ENCODE peak calls at places on chromosomes 16 and 17, in nine cellular contexts. U, F, Z, B, Q, L, E, Y and P are unnamed samples.

GRCh38 chr17:48631693-48632578 is 5.8 kb upstream of the HOXB9 start:
- DNase-seq in U (no peak), F (no peak), Z (no peak), B (no peak), Q (no peak), L (no peak), E (no peak), Y (no peak), P (peak)

GRCh38 chr16:85006639-85007038 is 4.7 kb downstream of the ZDHHC7 start:
- DNase-seq in U (no peak), F (no peak), Z (no peak), B (no peak), Q (no peak), L (no peak), E (no peak), Y (no peak), P (no peak)

GRCh38 chr16:17571499-17572093 is 100.8 kb upstream of the XYLT1 start:
- DNase-seq in U (no peak), F (no peak), Z (no peak), B (no peak), Q (no peak), L (no peak), E (no peak), Y (no peak), P (no peak)

GRCh38 chr17:72273301-72274056 is 152.7 kb downstream of the SOX9 start:
- DNase-seq in U (no peak), F (no peak), Z (no peak), B (no peak), Q (no peak), L (no peak), E (no peak), Y (no peak), P (no peak)

GRCh38 chr17:32523017-32523680 is 36.4 kb downstream of the CDK5R1 start:
- DNase-seq in U (no peak), F (no peak), Z (peak), B (no peak), Q (peak), L (no peak), E (no peak), Y (no peak), P (no peak)

GRCh38 chr16:66093217-66093616 is 273.3 kb upstream of the CDH5 start:
- DNase-seq in U (no peak), F (no peak), Z (no peak), B (no peak), Q (no peak), L (no peak), E (no peak), Y (no peak), P (no peak)

GRCh38 chr17:65137076-65137935 is at the start of gene RGS9:
- DNase-seq in U (no peak), F (peak), Z (peak), B (peak), Q (peak), L (peak), E (peak), Y (peak), P (peak)

GRCh38 chr16:590165-590874 is 454 bp downstream of the RAB40C start:
- DNase-seq in U (no peak), F (peak), Z (no peak), B (no peak), Q (peak), L (no peak), E (no peak), Y (no peak), P (peak)

GRCh38 chr16:48607056-48607825 is 2.7 kb downstream of the N4BP1 start:
- DNase-seq in U (no peak), F (peak), Z (no peak), B (no peak), Q (no peak), L (no peak), E (no peak), Y (no peak), P (no peak)

GRCh38 chr17:42421479-42422332 is 1.4 kb downstream of the CAVIN1 start:
- DNase-seq in U (no peak), F (no peak), Z (no peak), B (peak), Q (no peak), L (no peak), E (no peak), Y (no peak), P (no peak)

GRCh38 chr17:80487511-80487910 is 11.1 kb upstream of the NPTX1 start:
- DNase-seq in U (no peak), F (no peak), Z (no peak), B (no peak), Q (no peak), L (no peak), E (no peak), Y (no peak), P (no peak)

GRCh38 chr17:72487731-72488325 is 367.0 kb downstream of the SOX9 start:
- DNase-seq in U (no peak), F (no peak), Z (no peak), B (no peak), Q (no peak), L (no peak), E (no peak), Y (no peak), P (no peak)

GRCh38 chr16:1491327-1491726 is 1.8 kb upstream of the TELO2 start:
- DNase-seq in U (no peak), F (no peak), Z (no peak), B (no peak), Q (no peak), L (no peak), E (no peak), Y (no peak), P (no peak)

GRCh38 chr16:47358816-47359215 is 102.0 kb downstream of the ITFG1 start:
- DNase-seq in U (no peak), F (peak), Z (no peak), B (no peak), Q (no peak), L (no peak), E (no peak), Y (no peak), P (no peak)

GRCh38 chr17:28532063-28532960 is 20.1 kb downstream of the UNC119 start:
- DNase-seq in U (no peak), F (no peak), Z (no peak), B (no peak), Q (no peak), L (no peak), E (no peak), Y (no peak), P (no peak)

GRCh38 chr17:29138184-29138955 is 41.8 kb downstream of the MYO18A start:
- DNase-seq in U (no peak), F (no peak), Z (peak), B (no peak), Q (peak), L (no peak), E (no peak), Y (no peak), P (no peak)

GRCh38 chr17:68783861-68784260 is 171.3 kb downstream of the ABCA8 start:
- DNase-seq in U (no peak), F (peak), Z (no peak), B (no peak), Q (no peak), L (no peak), E (peak), Y (no peak), P (no peak)

GRCh38 chr16:67430504-67431076 is 331 bp upstream of the HSD11B2 start:
- DNase-seq in U (no peak), F (no peak), Z (no peak), B (no peak), Q (peak), L (peak), E (peak), Y (no peak), P (peak)

GRCh38 chr17:20284575-20284974 is 182.8 kb downstream of the LGALS9B start:
- DNase-seq in U (no peak), F (peak), Z (no peak), B (no peak), Q (no peak), L (no peak), E (no peak), Y (no peak), P (no peak)

GRCh38 chr16:2190659-2191445 is 5.6 kb downstream of the CASKIN1 start:
- DNase-seq in U (no peak), F (no peak), Z (no peak), B (no peak), Q (no peak), L (no peak), E (no peak), Y (no peak), P (no peak)

GRCh38 chr16:58160855-58161254 is 31.7 kb upstream of the CFAP20 start:
- DNase-seq in U (no peak), F (peak), Z (no peak), B (no peak), Q (no peak), L (no peak), E (no peak), Y (no peak), P (no peak)

GRCh38 chr17:72090108-72090507 is 30.7 kb upstream of the SOX9 start:
- DNase-seq in U (no peak), F (peak), Z (no peak), B (no peak), Q (no peak), L (no peak), E (no peak), Y (no peak), P (no peak)